ENCODE peak calls at places on chromosomes 2 and 18, in ten cellular contexts. U is stomach, H is adrenal gland, E is lower leg skin, B is transverse colon, A is A549, G is HCT116, L is IMR-90, S is K562, J is ovary. I is an unnamed sample.

GRCh38 chr2:164606557-164606956 is 14.7 kb downstream of the GRB14 start:
- DNase-seq in U (no peak), H (no peak), E (no peak), B (no peak), A (no peak), G (no peak), L (no peak), S (no peak), J (no peak), I (no peak)

GRCh38 chr2:189204322-189204941 is 24.9 kb upstream of the COL5A2 start:
- DNase-seq in U (no peak), H (no peak), E (no peak), B (no peak), A (no peak), G (peak; percentile 22), L (peak; percentile 67), S (no peak), J (no peak), I (no peak)

GRCh38 chr2:118881490-118882129 is 34.2 kb upstream of the EN1 start:
- DNase-seq in U (peak; percentile 64), H (peak; percentile 46), E (peak; percentile 88), B (peak; percentile 65), A (peak; percentile 47), G (peak; percentile 55), L (peak; percentile 20), S (peak; percentile 61), J (no peak), I (peak; percentile 76)

GRCh38 chr18:60130289-60130688 is 230.5 kb downstream of the PMAIP1 start:
- DNase-seq in U (no peak), H (no peak), E (no peak), B (no peak), A (no peak), G (no peak), L (no peak), S (peak; percentile 15), J (no peak), I (no peak)

GRCh38 chr2:171798156-171798815 is 95.8 kb downstream of the SLC25A12 start:
- DNase-seq in U (no peak), H (no peak), E (no peak), B (no peak), A (no peak), G (no peak), L (peak; percentile 74), S (no peak), J (no peak), I (no peak)

GRCh38 chr2:173159794-173160463 is 84.3 kb downstream of the MAP3K20 start:
- DNase-seq in U (peak; percentile 71), H (peak; percentile 83), E (peak; percentile 96), B (peak; percentile 74), A (peak; percentile 60), G (peak; percentile 51), L (peak; percentile 99), S (no peak), J (peak; percentile 94), I (peak; percentile 86)

GRCh38 chr2:240963065-240963375 is 35.4 kb upstream of the SNED1 start:
- DNase-seq in U (peak; percentile 17), H (no peak), E (no peak), B (no peak), A (no peak), G (no peak), L (no peak), S (no peak), J (no peak), I (no peak)

GRCh38 chr2:239945751-239946569 is 79.2 kb downstream of the NDUFA10 start:
- DNase-seq in U (peak; percentile 15), H (peak; percentile 10), E (peak; percentile 58), B (no peak), A (no peak), G (no peak), L (no peak), S (no peak), J (no peak), I (peak; percentile 39)

GRCh38 chr2:48993576-48993975 is 160.7 kb downstream of the FSHR start:
- DNase-seq in U (no peak), H (no peak), E (no peak), B (no peak), A (no peak), G (no peak), L (no peak), S (no peak), J (no peak), I (no peak)

GRCh38 chr2:108923019-108923700 is 65.9 kb downstream of the EDAR start:
- DNase-seq in U (peak; percentile 66), H (no peak), E (peak; percentile 87), B (no peak), A (no peak), G (peak; percentile 21), L (no peak), S (no peak), J (no peak), I (peak; percentile 39)

GRCh38 chr2:18987592-18988073 is 370.8 kb downstream of the OSR1 start:
- DNase-seq in U (peak; percentile 61), H (peak; percentile 88), E (peak; percentile 93), B (peak; percentile 45), A (peak; percentile 27), G (peak; percentile 44), L (peak; percentile 95), S (no peak), J (peak; percentile 83), I (peak; percentile 62)

GRCh38 chr2:5898667-5899066 is 206.5 kb downstream of the SOX11 start:
- DNase-seq in U (no peak), H (no peak), E (no peak), B (no peak), A (no peak), G (no peak), L (no peak), S (no peak), J (no peak), I (no peak)

GRCh38 chr18:58996131-58996632 is 131.5 kb downstream of the ZNF532 start:
- DNase-seq in U (no peak), H (no peak), E (no peak), B (no peak), A (no peak), G (no peak), L (peak; percentile 91), S (no peak), J (no peak), I (no peak)

GRCh38 chr2:219489315-219489714 is 9.4 kb upstream of the GMPPA start:
- DNase-seq in U (no peak), H (no peak), E (no peak), B (no peak), A (no peak), G (no peak), L (no peak), S (no peak), J (no peak), I (no peak)

GRCh38 chr2:32284321-32284720 is 6.6 kb downstream of the YIPF4 start:
- DNase-seq in U (no peak), H (no peak), E (no peak), B (no peak), A (no peak), G (no peak), L (peak; percentile 68), S (no peak), J (no peak), I (no peak)

GRCh38 chr2:46490521-46491141 is 11.3 kb downstream of the TMEM247 start:
- DNase-seq in U (no peak), H (peak; percentile 46), E (peak; percentile 86), B (peak; percentile 25), A (no peak), G (no peak), L (peak; percentile 26), S (no peak), J (peak; percentile 53), I (peak; percentile 39)

GRCh38 chr2:158893057-158893456 is 75.4 kb upstream of the TANC1 start:
- DNase-seq in U (no peak), H (no peak), E (peak; percentile 90), B (no peak), A (no peak), G (no peak), L (peak; percentile 60), S (no peak), J (no peak), I (no peak)

GRCh38 chr18:74251297-74252031 is 40.3 kb downstream of the CYB5A start:
- DNase-seq in U (no peak), H (peak; percentile 40), E (no peak), B (no peak), A (peak; percentile 41), G (no peak), L (peak; percentile 72), S (no peak), J (peak; percentile 70), I (no peak)

GRCh38 chr2:15053542-15053941 is 421.0 kb downstream of the LRATD1 start:
- DNase-seq in U (no peak), H (no peak), E (no peak), B (no peak), A (no peak), G (no peak), L (no peak), S (no peak), J (no peak), I (no peak)
- TF ChIP-seq POLR2A in U (no peak), H (no peak), E (no peak), B (no peak), A (no peak), G (no peak), L (no peak), S (no peak), J (no peak), I (no peak)

DNA sequence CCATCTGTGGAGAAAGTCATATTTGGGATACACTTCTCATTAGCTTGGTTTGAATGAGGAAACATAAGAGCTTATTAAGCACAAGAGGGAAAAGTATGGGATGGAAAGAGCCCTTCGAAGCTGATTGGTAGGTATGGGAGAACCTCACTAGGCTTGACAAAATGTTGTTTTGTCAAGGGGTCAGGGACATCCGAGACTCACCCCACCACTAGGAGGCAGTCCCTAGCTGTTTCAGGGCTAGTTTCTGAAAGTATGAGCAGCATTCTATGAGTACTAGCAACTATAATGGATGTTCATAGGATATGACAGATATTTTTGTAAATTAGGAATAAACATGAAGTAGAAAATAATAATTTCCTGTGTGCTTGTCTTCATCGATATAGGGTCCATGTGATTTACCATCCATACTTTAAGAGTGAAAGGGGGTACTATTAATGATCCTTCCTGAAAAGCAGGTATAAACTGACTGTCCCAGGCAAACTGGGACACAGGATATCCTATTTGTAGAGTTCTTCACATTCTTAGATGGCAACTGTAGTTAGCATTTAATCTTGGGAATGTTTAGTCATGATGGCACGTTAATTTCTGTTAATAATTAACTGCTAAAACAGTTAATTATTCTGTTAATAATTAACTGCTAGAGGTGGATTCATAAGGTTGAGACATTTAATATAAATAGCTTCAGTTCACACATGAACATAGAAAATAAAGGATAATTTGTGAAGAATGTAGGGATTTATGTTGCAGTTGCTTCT is 28.4 kb downstream of the OTX1 start:
- DNase-seq in U (no peak), H (no peak), E (no peak), B (no peak), A (no peak), G (peak; percentile 23), L (no peak), S (peak; percentile 38), J (no peak), I (no peak)
- TF ChIP-seq CTCF in U (no peak), H (peak; percentile 6), E (peak; percentile 4), B (no peak), A (peak; percentile 28), G (peak; percentile 31), L (peak; percentile 29), S (peak; percentile 51), J (no peak), I (peak; percentile 16)

GRCh38 chr2:222621893-222622292 is 34.0 kb downstream of the FARSB start:
- DNase-seq in U (no peak), H (no peak), E (no peak), B (no peak), A (no peak), G (no peak), L (no peak), S (no peak), J (no peak), I (no peak)
- TF ChIP-seq POLR2A in U (no peak), H (no peak), E (no peak), B (no peak), A (no peak), G (no peak), L (no peak), S (no peak), J (no peak), I (no peak)

GRCh38 chr18:76521367-76521766 is 26.3 kb upstream of the ZNF516 start:
- DNase-seq in U (no peak), H (no peak), E (no peak), B (no peak), A (no peak), G (no peak), L (no peak), S (no peak), J (no peak), I (no peak)
- TF ChIP-seq CTCF in U (no peak), H (no peak), E (no peak), B (no peak), A (no peak), G (no peak), L (no peak), S (no peak), J (no peak), I (no peak)

I was measured in right lobe of liver.